ENCODE peak calls at places on chromosomes 13 and 19, in four cellular contexts. F, V, U and H are unnamed samples.

GRCh38 chr19:31347356-31347755 is 1.9 kb downstream of the TSHZ3 start:
- DNase-seq in F (no peak), V (no peak), U (no peak), H (no peak)

GRCh38 chr19:7973883-7974282 is 30.4 kb upstream of the TIMM44 start:
- DNase-seq in F (peak; percentile 25), V (no peak), U (no peak), H (no peak)

GRCh38 chr19:7303470-7303869 is 9.3 kb upstream of the INSR start:
- DNase-seq in F (no peak), V (no peak), U (no peak), H (no peak)

GRCh38 chr13:109332501-109333499 is 453.6 kb downstream of the IRS2 start:
- DNase-seq in F (no peak), V (peak; percentile 11), U (no peak), H (no peak)

GRCh38 chr19:6276447-6276846 is 3.3 kb downstream of the MLLT1 start:
- DNase-seq in F (no peak), V (no peak), U (no peak), H (no peak)

GRCh38 chr13:37097008-37097579 is 8.4 kb downstream of the CSNK1A1L start:
- DNase-seq in F (no peak), V (no peak), U (no peak), H (no peak)

GRCh38 chr13:59746291-59746962 is 417.3 kb downstream of the DIAPH3 start:
- DNase-seq in F (no peak), V (no peak), U (no peak), H (no peak)

GRCh38 chr13:31625115-31625514 is 114.2 kb upstream of the RXFP2 start:
- DNase-seq in F (no peak), V (no peak), U (no peak), H (no peak)

GRCh38 chr19:4371209-4371897 is 28.0 kb downstream of the MPND start:
- DNase-seq in F (no peak), V (no peak), U (no peak), H (no peak)

GRCh38 chr13:45219938-45220375 is 19.1 kb upstream of the KCTD4 start:
- DNase-seq in F (no peak), V (peak; percentile 33), U (no peak), H (peak; percentile 28)

GRCh38 chr13:24173775-24174174 is 13.3 kb downstream of the SPATA13 start:
- DNase-seq in F (no peak), V (no peak), U (no peak), H (no peak)

GRCh38 chr13:24176351-24177101 is 16.0 kb downstream of the SPATA13 start:
- DNase-seq in F (no peak), V (no peak), U (no peak), H (no peak)

GRCh38 chr13:24172071-24172470 is 11.6 kb downstream of the SPATA13 start:
- DNase-seq in F (no peak), V (no peak), U (no peak), H (no peak)

GRCh38 chr13:24178847-24179845 is 18.6 kb downstream of the SPATA13 start:
- DNase-seq in F (no peak), V (no peak), U (no peak), H (no peak)

GRCh38 chr13:24175847-24176246 is 15.3 kb downstream of the SPATA13 start:
- DNase-seq in F (no peak), V (no peak), U (no peak), H (no peak)
- TF ChIP-seq CTCF in F (no peak), V (no peak), U (no peak), H (no peak)

GRCh38 chr19:40908981-40909380 is 26.9 kb upstream of the CYP2A7 start:
- DNase-seq in F (no peak), V (peak; percentile 56), U (no peak), H (no peak)
- TF ChIP-seq CTCF in F (no peak), V (peak; percentile 36), U (no peak), H (no peak)

GRCh38 chr19:44692379-44692721 is 6.6 kb upstream of the CEACAM16 start:
- DNase-seq in F (no peak), V (no peak), U (no peak), H (no peak)

GRCh38 chr19:44697670-44698034 is 1.3 kb upstream of the CEACAM16 start:
- DNase-seq in F (no peak), V (no peak), U (no peak), H (no peak)

GRCh38 chr19:44696939-44697669 is 1.8 kb upstream of the CEACAM16 start:
- DNase-seq in F (no peak), V (no peak), U (no peak), H (no peak)

GRCh38 chr19:44690131-44690440 is 8.9 kb upstream of the CEACAM16 start:
- DNase-seq in F (no peak), V (no peak), U (no peak), H (no peak)

DNA sequence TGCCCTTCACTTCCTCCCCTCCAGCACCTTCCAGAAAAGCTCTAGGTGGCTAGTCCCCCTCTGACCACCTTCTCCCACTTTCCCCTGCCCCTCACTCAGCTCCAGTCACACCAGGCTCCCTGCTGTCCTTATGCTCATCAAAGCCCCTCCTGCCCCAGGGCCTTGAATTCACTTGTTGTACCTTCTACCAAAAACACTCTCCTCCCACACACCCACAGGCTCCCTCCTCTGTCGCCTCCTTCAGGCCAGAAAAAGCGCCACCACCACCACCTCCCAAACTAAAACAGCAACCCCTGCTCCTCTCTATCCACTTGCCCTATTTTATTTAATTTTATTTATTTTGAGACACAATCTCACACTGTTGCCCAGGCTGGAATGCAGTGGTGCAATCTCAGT is 4.8 kb upstream of the CEACAM16 start:
- DNase-seq in F (no peak), V (peak; percentile 53), U (no peak), H (no peak)
- TF ChIP-seq CTCF in F (peak; percentile 22), V (peak; percentile 63), U (peak; percentile 42), H (no peak)

GRCh38 chr19:15231256-15231655 is 992 bp downstream of the EPHX3 start:
- DNase-seq in F (no peak), V (no peak), U (no peak), H (no peak)
- TF ChIP-seq CTCF in F (no peak), V (no peak), U (no peak), H (no peak)

GRCh38 chr19:52690395-52691214 is 44.2 kb downstream of the ZNF611 start:
- DNase-seq in F (peak; percentile 97), V (peak; percentile 96), U (peak; percentile 95), H (no peak)
- TF ChIP-seq CTCF in F (peak; percentile 18), V (peak; percentile 25), U (peak; percentile 29), H (no peak)

GRCh38 chr19:49799798-49800376 is 13.2 kb downstream of the FUZ start:
- DNase-seq in F (no peak), V (peak; percentile 81), U (peak; percentile 57), H (no peak)
- TF ChIP-seq CTCF in F (no peak), V (peak; percentile 53), U (peak; percentile 48), H (peak; percentile 33)

GRCh38 chr19:50556236-50557008 is 11.8 kb downstream of the LRRC4B start:
- DNase-seq in F (peak; percentile 81), V (peak; percentile 98), U (peak; percentile 95), H (peak; percentile 92)

GRCh38 chr19:50554212-50554611 is 14.0 kb downstream of the LRRC4B start:
- DNase-seq in F (no peak), V (no peak), U (no peak), H (no peak)

GRCh38 chr19:50557009-50557613 is 11.1 kb downstream of the LRRC4B start:
- DNase-seq in F (no peak), V (peak; percentile 60), U (peak; percentile 46), H (no peak)

GRCh38 chr19:50555033-50555432 is 13.2 kb downstream of the LRRC4B start:
- DNase-seq in F (no peak), V (no peak), U (no peak), H (no peak)

GRCh38 chr19:50555447-50556235 is 12.6 kb downstream of the LRRC4B start:
- DNase-seq in F (no peak), V (peak; percentile 91), U (peak; percentile 72), H (no peak)
- TF ChIP-seq CTCF in F (no peak), V (no peak), U (no peak), H (no peak)

DNA sequence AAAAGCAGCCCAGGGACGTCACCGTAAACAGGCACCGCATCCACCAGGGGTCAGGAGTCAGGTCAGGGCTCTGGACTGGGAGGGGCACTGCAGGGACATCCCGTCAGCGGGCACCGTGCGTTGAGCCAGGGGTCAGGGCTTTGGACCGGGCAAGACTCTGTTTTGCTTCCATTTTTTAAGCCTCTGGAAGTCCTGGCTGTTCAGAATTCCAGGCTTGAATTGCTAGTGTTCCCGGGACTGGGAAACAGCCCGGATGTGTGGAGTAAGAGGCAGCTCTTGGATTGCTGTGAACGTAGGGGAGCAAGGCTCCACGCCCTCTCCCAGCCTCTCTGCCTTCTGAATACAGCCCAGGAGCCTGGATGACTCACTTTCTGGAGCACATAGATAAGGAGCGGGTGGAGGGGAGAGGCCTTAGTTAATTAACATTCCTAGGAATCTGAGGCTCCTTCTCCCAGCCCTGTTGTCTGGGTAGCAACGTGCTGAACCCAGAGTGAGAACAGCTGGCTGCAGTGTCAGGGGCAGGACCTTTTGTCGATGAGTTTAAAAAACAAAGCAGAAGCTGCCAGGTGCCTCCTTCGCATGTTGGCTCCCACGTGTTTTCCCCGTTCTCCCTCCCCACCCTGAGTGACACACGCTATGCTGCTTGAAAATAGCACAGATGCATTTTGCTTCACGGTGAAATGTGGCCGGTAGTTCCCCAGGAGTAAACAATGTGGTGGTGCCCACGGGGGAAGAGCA is 21.9 kb downstream of the ATP11A start:
- DNase-seq in F (peak; percentile 84), V (peak; percentile 97), U (peak; percentile 95), H (peak; percentile 43)
- TF ChIP-seq CTCF in F (peak; percentile 28), V (peak; percentile 66), U (peak; percentile 58), H (no peak)

DNA sequence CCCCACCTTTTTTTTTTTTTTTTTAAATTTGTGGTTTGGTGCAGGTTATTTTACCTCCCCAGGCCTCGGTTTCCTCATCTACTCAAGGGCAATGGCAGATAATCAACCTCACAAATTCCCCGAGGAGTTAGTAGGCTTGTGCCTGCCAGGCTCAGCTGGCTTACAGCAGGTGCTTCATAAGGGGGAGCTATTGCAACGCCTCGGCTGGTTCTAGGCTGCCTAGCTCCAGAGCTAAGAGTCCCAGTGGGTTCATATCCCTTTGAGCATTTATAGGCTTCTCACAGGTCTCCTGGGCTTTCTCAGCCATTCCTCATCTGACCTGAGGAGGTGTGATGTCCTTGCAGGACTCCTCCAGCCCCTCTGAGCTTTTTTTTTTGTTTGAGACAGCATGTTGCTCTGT is 10.6 kb downstream of the BCKDHA start:
- DNase-seq in F (no peak), V (peak; percentile 57), U (no peak), H (no peak)
- TF ChIP-seq CTCF in F (peak; percentile 10), V (peak; percentile 20), U (no peak), H (no peak)

DNA sequence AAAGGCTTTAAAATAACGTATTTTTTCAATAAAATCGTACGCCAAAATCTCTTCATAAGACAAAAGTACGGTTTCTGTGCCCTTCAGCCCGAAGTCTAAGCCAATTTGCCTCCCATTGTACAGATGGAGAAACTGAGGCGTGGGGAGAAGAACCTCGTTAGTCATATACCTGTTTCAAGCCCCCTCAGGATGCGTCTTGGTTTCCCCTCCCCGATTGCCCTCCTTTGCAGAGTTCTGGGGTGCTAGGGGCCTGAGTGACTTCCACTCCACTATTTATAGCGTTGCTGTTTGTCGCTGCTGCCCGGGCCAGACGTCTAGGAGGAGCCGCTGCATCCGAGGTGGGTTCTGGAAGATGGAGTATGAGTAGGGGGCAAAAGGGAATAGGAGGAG is 2.3 kb upstream of the LTBP4 start:
- DNase-seq in F (no peak), V (no peak), U (no peak), H (no peak)
- TF ChIP-seq CTCF in F (no peak), V (no peak), U (no peak), H (no peak)